ENCODE peak calls at places on chromosomes 12 and 14, in nine cellular contexts. B is A549; P is CD8-positive, alpha-beta T cell; H is IMR-90; R is ovary; E is uterus; V is gastrocnemius medialis; I is spleen; L is tibial artery. U is an unnamed sample.

GRCh38 chr14:85172889-85173458 is 357.0 kb upstream of the FLRT2 start:
- DNase-seq in B (no peak), P (no peak), H (no peak), R (no peak), E (no peak), V (no peak), I (no peak), L (no peak), U (no peak)

GRCh38 chr14:103522028-103522581 is 525 bp downstream of the CKB start:
- DNase-seq in B (no peak), P (no peak), H (no peak), R (peak; percentile 71), E (peak; percentile 56), V (no peak), I (peak; percentile 77), L (peak; percentile 80), U (peak; percentile 68)

GRCh38 chr14:90900712-90901111 is 84.5 kb upstream of the TTC7B start:
- DNase-seq in B (no peak), P (no peak), H (peak; percentile 19), R (no peak), E (no peak), V (no peak), I (no peak), L (no peak), U (no peak)

GRCh38 chr12:114134922-114135321 is 168.8 kb upstream of the RBM19 start:
- DNase-seq in B (no peak), P (no peak), H (no peak), R (no peak), E (no peak), V (no peak), I (no peak), L (no peak), U (no peak)

GRCh38 chr12:124824195-124824594 is 39.5 kb downstream of the SCARB1 start:
- DNase-seq in B (no peak), P (no peak), H (no peak), R (no peak), E (no peak), V (no peak), I (no peak), L (no peak), U (no peak)

GRCh38 chr12:59372971-59373370 is 222.9 kb upstream of the SLC16A7 start:
- DNase-seq in B (no peak), P (no peak), H (peak; percentile 21), R (no peak), E (no peak), V (no peak), I (no peak), L (no peak), U (no peak)

GRCh38 chr14:100825691-100826331 is at the start of gene MEG3:
- DNase-seq in B (peak; percentile 17), P (no peak), H (peak; percentile 82), R (peak; percentile 87), E (peak; percentile 76), V (no peak), I (peak; percentile 56), L (no peak), U (no peak)

GRCh38 chr12:90712671-90713070 is 242.3 kb downstream of the CCER1 start:
- DNase-seq in B (no peak), P (no peak), H (no peak), R (no peak), E (no peak), V (no peak), I (no peak), L (no peak), U (no peak)

GRCh38 chr12:132605055-132605441 is 5.3 kb downstream of the LRCOL1 start:
- DNase-seq in B (no peak), P (no peak), H (no peak), R (no peak), E (no peak), V (no peak), I (no peak), L (no peak), U (no peak)

GRCh38 chr12:20946732-20947131 is 136.2 kb downstream of the SLCO1B3 start:
- DNase-seq in B (no peak), P (no peak), H (no peak), R (no peak), E (no peak), V (no peak), I (no peak), L (no peak), U (no peak)

GRCh38 chr14:97179573-97179972 is 382.4 kb downstream of the VRK1 start:
- DNase-seq in B (no peak), P (no peak), H (no peak), R (no peak), E (no peak), V (no peak), I (no peak), L (no peak), U (no peak)

GRCh38 chr14:55914771-55915170 is 203.4 kb upstream of the PELI2 start:
- DNase-seq in B (no peak), P (no peak), H (peak; percentile 4), R (no peak), E (no peak), V (no peak), I (no peak), L (no peak), U (no peak)

GRCh38 chr14:94239416-94239815 is 53.7 kb downstream of the SERPINA10 start:
- DNase-seq in B (no peak), P (no peak), H (no peak), R (no peak), E (no peak), V (no peak), I (no peak), L (no peak), U (no peak)

GRCh38 chr14:69316449-69317391 is 56.8 kb downstream of the GALNT16 start:
- DNase-seq in B (peak; percentile 84), P (no peak), H (peak; percentile 98), R (peak; percentile 59), E (peak; percentile 75), V (peak; percentile 39), I (peak; percentile 41), L (peak; percentile 89), U (peak; percentile 34)
- H3K27ac ChIP-seq in B (peak overlapping the region; percentile 67), P (no peak overlapping the region), H (peak overlapping the region; percentile 14), R (no peak overlapping the region), E (peak overlapping the region; percentile 81), V (peak overlapping the region; percentile 66), I (peak overlapping the region; percentile 51), L (peak overlapping the region; percentile 71), U (no peak overlapping the region)

GRCh38 chr14:51963164-51963733 is 26.1 kb upstream of the RTRAF start:
- DNase-seq in B (no peak), P (no peak), H (peak; percentile 53), R (no peak), E (no peak), V (no peak), I (no peak), L (no peak), U (no peak)
- H3K4me3 ChIP-seq in B (no peak overlapping the region), P (no peak overlapping the region), H (peak overlapping the region; percentile 44), R (peak overlapping the region; percentile 7), E (no peak overlapping the region), V (peak overlapping the region; percentile 21), I (no peak overlapping the region), L (no peak overlapping the region), U (no peak overlapping the region)

GRCh38 chr12:26158078-26158764 is 33.4 kb upstream of the BHLHE41 start:
- DNase-seq in B (no peak), P (no peak), H (no peak), R (no peak), E (no peak), V (no peak), I (no peak), L (no peak), U (no peak)
- TF ChIP-seq CTCF in B (no peak), P (no peak), H (no peak), R (no peak), E (no peak), V (no peak), I (peak; percentile 17), L (no peak), U (no peak)

GRCh38 chr12:105331805-105332251 is 1.3 kb downstream of the C12orf75 start:
- DNase-seq in B (no peak), P (no peak), H (no peak), R (no peak), E (no peak), V (no peak), I (no peak), L (no peak), U (no peak)
- H3K27ac ChIP-seq in B (peak overlapping the region; percentile 79), P (peak overlapping the region; percentile 48), H (peak overlapping the region; percentile 91), R (no peak overlapping the region), E (no peak overlapping the region), V (no peak overlapping the region), I (peak overlapping the region; percentile 80), L (peak overlapping the region; percentile 77), U (peak overlapping the region; percentile 70)